ENCODE peak calls at places on chromosomes 2 and 18, in five cellular contexts. E, B, U, P and N are unnamed samples.

GRCh38 chr2:120293123-120293990 is 40.7 kb downstream of the RALB start:
- DNase-seq in E (no peak), P (no peak), U (no peak), B (no peak), N (no peak)

GRCh38 chr2:42954227-42954962 is 162.0 kb upstream of the HAAO start:
- DNase-seq in E (no peak), U (no peak), B (no peak), P (no peak), N (no peak)

GRCh38 chr2:207692206-207693065 is 19.0 kb upstream of the CCNYL1 start:
- DNase-seq in B (peak; percentile 35), E (no peak), U (peak; percentile 46), P (peak; percentile 13), N (no peak)

GRCh38 chr18:9757851-9758587 is 49.9 kb downstream of the RAB31 start:
- DNase-seq in U (no peak), B (no peak), P (no peak), E (no peak), N (no peak)

GRCh38 chr2:42977236-42978174 is 185.1 kb upstream of the HAAO start:
- DNase-seq in E (no peak), P (no peak), B (no peak), U (no peak), N (no peak)

GRCh38 chr2:33337385-33337784 is 139.1 kb upstream of the RASGRP3 start:
- DNase-seq in E (no peak), P (no peak), B (no peak), U (no peak), N (no peak)

GRCh38 chr2:24354382-24354781 is 6.0 kb downstream of the ITSN2 start:
- DNase-seq in P (no peak), E (no peak), U (no peak), B (no peak), N (no peak)

GRCh38 chr18:11728247-11728646 is 39.2 kb downstream of the GNAL start:
- DNase-seq in U (peak; percentile 8), P (no peak), E (no peak), B (no peak), N (no peak)

GRCh38 chr2:160440888-160441287 is 52.7 kb downstream of the RBMS1 start:
- DNase-seq in E (no peak), U (no peak), P (no peak), B (no peak), N (no peak)

GRCh38 chr2:7685342-7686015 is 768.3 kb downstream of the RNF144A start:
- DNase-seq in U (no peak), P (no peak), B (no peak), E (no peak), N (no peak)

GRCh38 chr2:3492951-3493609 is 26.3 kb downstream of the ADI1 start:
- DNase-seq in P (no peak), U (no peak), B (no peak), E (no peak), N (no peak)

GRCh38 chr2:15800489-15801329 is 139.6 kb upstream of the MYCN start:
- DNase-seq in U (no peak), E (no peak), P (peak; percentile 91), B (no peak), N (no peak)

GRCh38 chr18:9494778-9495302 is 19.5 kb downstream of the RALBP1 start:
- DNase-seq in U (no peak), E (no peak), P (no peak), B (no peak), N (no peak)

GRCh38 chr2:11346129-11346528 is 1.7 kb upstream of the ROCK2 start:
- DNase-seq in B (no peak), U (no peak), P (no peak), E (no peak), N (no peak)

GRCh38 chr18:45958730-45959129 is 8.4 kb downstream of the EPG5 start:
- DNase-seq in U (no peak), E (no peak), B (no peak), P (no peak), N (no peak)